ENCODE peak calls at places on chromosomes 5 and 9, in six cellular contexts. One of them, this sample, is unnamed.

GRCh38 chr9:69122391-69123141 is 51.5 kb upstream of the TJP2 start:
- DNase-seq in mucosa of descending colon: peak
- DNase-seq in GM23248: peak
- DNase-seq in lower leg skin: peak
- DNase-seq in heart right ventricle: no peak
- DNase-seq in cardiac muscle cell: peak
- DNase-seq in this sample: peak

GRCh38 chr5:180640765-180641565 is 8.4 kb downstream of the FLT4 start:
- DNase-seq in GM23248: no peak
- DNase-seq in cardiac muscle cell: no peak
- DNase-seq in mucosa of descending colon: no peak
- DNase-seq in lower leg skin: no peak
- DNase-seq in heart right ventricle: no peak
- DNase-seq in this sample: peak

GRCh38 chr5:93225748-93226147 is 355.3 kb downstream of the NR2F1-AS1 start:
- DNase-seq in cardiac muscle cell: no peak
- DNase-seq in mucosa of descending colon: no peak
- DNase-seq in lower leg skin: no peak
- DNase-seq in GM23248: no peak
- DNase-seq in heart right ventricle: no peak
- DNase-seq in this sample: no peak

GRCh38 chr5:149615976-149616375 is 34.7 kb downstream of the ARHGEF37 start:
- DNase-seq in heart right ventricle: peak
- DNase-seq in cardiac muscle cell: no peak
- DNase-seq in mucosa of descending colon: no peak
- DNase-seq in GM23248: no peak
- DNase-seq in lower leg skin: no peak
- DNase-seq in this sample: no peak

GRCh38 chr9:135794057-135794335 is 92.0 kb downstream of the KCNT1 start:
- DNase-seq in heart right ventricle: no peak
- DNase-seq in cardiac muscle cell: no peak
- DNase-seq in lower leg skin: no peak
- DNase-seq in mucosa of descending colon: no peak
- DNase-seq in GM23248: no peak
- DNase-seq in this sample: no peak

GRCh38 chr5:112703866-112704820 is 33.5 kb upstream of the APC start:
- DNase-seq in GM23248: peak
- DNase-seq in heart right ventricle: peak
- DNase-seq in lower leg skin: no peak
- DNase-seq in cardiac muscle cell: no peak
- DNase-seq in mucosa of descending colon: no peak
- DNase-seq in this sample: no peak

GRCh38 chr9:107732781-107733529 is 243.4 kb upstream of the KLF4 start:
- DNase-seq in heart right ventricle: no peak
- DNase-seq in lower leg skin: peak
- DNase-seq in mucosa of descending colon: no peak
- DNase-seq in cardiac muscle cell: no peak
- DNase-seq in GM23248: peak
- DNase-seq in this sample: peak

GRCh38 chr5:58985759-58986158 is 402.9 kb downstream of the RAB3C start:
- DNase-seq in heart right ventricle: no peak
- DNase-seq in cardiac muscle cell: no peak
- DNase-seq in mucosa of descending colon: no peak
- DNase-seq in GM23248: no peak
- DNase-seq in lower leg skin: no peak
- DNase-seq in this sample: no peak

GRCh38 chr9:93062364-93062763 is 3.9 kb downstream of the SUSD3 start:
- DNase-seq in heart right ventricle: no peak
- DNase-seq in cardiac muscle cell: no peak
- DNase-seq in GM23248: no peak
- DNase-seq in lower leg skin: no peak
- DNase-seq in mucosa of descending colon: no peak
- DNase-seq in this sample: no peak

GRCh38 chr5:78213799-78214198 is 80.7 kb downstream of the AP3B1 start:
- DNase-seq in cardiac muscle cell: no peak
- DNase-seq in heart right ventricle: no peak
- DNase-seq in lower leg skin: no peak
- DNase-seq in GM23248: no peak
- DNase-seq in mucosa of descending colon: no peak
- DNase-seq in this sample: no peak

GRCh38 chr9:136858844-136859757 is 7.0 kb downstream of the MAMDC4 start:
- DNase-seq in lower leg skin: no peak
- DNase-seq in mucosa of descending colon: peak
- DNase-seq in cardiac muscle cell: no peak
- DNase-seq in heart right ventricle: peak
- DNase-seq in GM23248: peak
- DNase-seq in this sample: peak

GRCh38 chr5:113204525-113205161 is 228.0 kb downstream of the DCP2 start:
- DNase-seq in GM23248: peak
- DNase-seq in lower leg skin: peak
- DNase-seq in heart right ventricle: peak
- DNase-seq in mucosa of descending colon: no peak
- DNase-seq in cardiac muscle cell: no peak
- DNase-seq in this sample: no peak

GRCh38 chr9:89896806-89897340 is 292.1 kb downstream of the GADD45G start:
- DNase-seq in mucosa of descending colon: no peak
- DNase-seq in heart right ventricle: no peak
- DNase-seq in GM23248: no peak
- DNase-seq in lower leg skin: no peak
- DNase-seq in cardiac muscle cell: no peak
- DNase-seq in this sample: no peak

GRCh38 chr5:40853632-40854192 is 12.5 kb downstream of the CARD6 start:
- DNase-seq in mucosa of descending colon: no peak
- DNase-seq in lower leg skin: no peak
- DNase-seq in GM23248: no peak
- DNase-seq in heart right ventricle: no peak
- DNase-seq in cardiac muscle cell: no peak
- DNase-seq in this sample: no peak

GRCh38 chr5:14374100-14374499 is 207.5 kb upstream of the OTULINL start:
- DNase-seq in mucosa of descending colon: no peak
- DNase-seq in heart right ventricle: no peak
- DNase-seq in GM23248: no peak
- DNase-seq in lower leg skin: no peak
- DNase-seq in cardiac muscle cell: no peak
- DNase-seq in this sample: no peak

GRCh38 chr9:7117676-7118561 is 360.1 kb downstream of the KDM4C start:
- DNase-seq in cardiac muscle cell: no peak
- DNase-seq in heart right ventricle: no peak
- DNase-seq in lower leg skin: no peak
- DNase-seq in GM23248: peak
- DNase-seq in mucosa of descending colon: no peak
- DNase-seq in this sample: no peak

DNA sequence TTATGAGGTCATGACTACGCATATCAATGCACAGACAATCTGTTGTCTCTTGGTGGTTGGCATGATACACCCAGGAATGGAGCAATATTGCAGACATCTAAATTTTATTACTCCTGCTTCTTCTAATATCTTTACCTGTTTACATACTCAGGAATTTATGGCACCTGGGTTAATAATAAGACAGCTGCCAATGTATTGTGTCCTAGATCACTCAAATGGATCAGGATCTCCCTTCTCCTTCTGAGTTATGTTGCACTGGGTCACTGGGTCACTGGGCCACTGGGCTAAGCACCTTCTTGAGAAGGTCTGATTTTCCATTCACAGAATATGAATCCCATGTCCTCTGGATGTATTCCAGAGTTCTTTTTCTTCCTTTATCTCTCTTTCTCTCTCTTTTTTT is 41.8 kb downstream of the CCL28 start:
- DNase-seq in lower leg skin: no peak
- DNase-seq in GM23248: no peak
- DNase-seq in heart right ventricle: no peak
- DNase-seq in cardiac muscle cell: no peak
- DNase-seq in mucosa of descending colon: no peak
- DNase-seq in this sample: no peak
- H3K4me3 ChIP-seq in lower leg skin: no peak
- H3K4me3 ChIP-seq in GM23248: no peak
- H3K4me3 ChIP-seq in heart right ventricle: no peak
- H3K4me3 ChIP-seq in cardiac muscle cell: no peak
- H3K4me3 ChIP-seq in mucosa of descending colon: no peak
- H3K4me3 ChIP-seq in this sample: no peak

GRCh38 chr9:35108946-35109575 is 6.1 kb upstream of the STOML2 start:
- DNase-seq in heart right ventricle: no peak
- DNase-seq in cardiac muscle cell: peak
- DNase-seq in GM23248: no peak
- DNase-seq in lower leg skin: no peak
- DNase-seq in mucosa of descending colon: no peak
- DNase-seq in this sample: no peak
- H3K4me3 ChIP-seq in heart right ventricle: no peak
- H3K4me3 ChIP-seq in cardiac muscle cell: no peak
- H3K4me3 ChIP-seq in GM23248: peak
- H3K4me3 ChIP-seq in lower leg skin: no peak
- H3K4me3 ChIP-seq in mucosa of descending colon: no peak
- H3K4me3 ChIP-seq in this sample: no peak

DNA sequence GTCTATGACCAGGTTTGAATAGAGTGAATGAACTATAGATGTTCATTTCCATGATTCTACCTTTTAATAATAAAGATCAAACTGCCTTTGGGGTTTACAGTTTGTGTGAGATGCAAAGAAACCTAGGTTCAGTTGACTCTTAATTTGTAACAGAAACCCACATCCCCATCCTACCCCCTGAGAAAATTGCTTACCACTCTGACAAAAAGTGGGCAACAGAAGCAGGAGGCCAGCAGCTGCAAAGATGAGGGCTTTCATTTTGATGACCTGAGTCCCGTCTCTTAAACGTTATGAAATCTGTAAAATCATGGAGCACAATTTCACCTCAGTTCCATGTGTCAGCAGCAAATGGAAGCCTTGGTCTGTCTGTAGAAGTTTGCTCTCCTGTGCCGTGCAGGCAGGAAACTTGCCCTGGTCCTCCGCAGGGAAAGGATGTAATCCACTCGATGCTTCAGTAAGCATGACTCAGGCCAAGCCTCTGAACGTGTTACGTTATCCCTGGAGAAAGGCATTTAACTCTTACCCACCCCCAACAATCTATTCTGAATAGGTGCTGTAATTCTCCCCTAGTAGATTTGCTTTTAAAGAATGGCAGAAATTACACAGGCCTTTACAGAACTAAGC is at the start of gene F2RL2:
- DNase-seq in GM23248: peak
- DNase-seq in lower leg skin: no peak
- DNase-seq in heart right ventricle: no peak
- DNase-seq in cardiac muscle cell: peak
- DNase-seq in mucosa of descending colon: no peak
- DNase-seq in this sample: no peak
- H3K4me3 ChIP-seq in GM23248: no peak
- H3K4me3 ChIP-seq in lower leg skin: no peak
- H3K4me3 ChIP-seq in heart right ventricle: peak
- H3K4me3 ChIP-seq in cardiac muscle cell: no peak
- H3K4me3 ChIP-seq in mucosa of descending colon: no peak
- H3K4me3 ChIP-seq in this sample: peak

GRCh38 chr9:37370968-37371563 is 51.4 kb upstream of the GRHPR start:
- DNase-seq in heart right ventricle: no peak
- DNase-seq in cardiac muscle cell: no peak
- DNase-seq in lower leg skin: no peak
- DNase-seq in mucosa of descending colon: no peak
- DNase-seq in GM23248: no peak
- DNase-seq in this sample: no peak
- H3K4me3 ChIP-seq in heart right ventricle: no peak
- H3K4me3 ChIP-seq in cardiac muscle cell: no peak
- H3K4me3 ChIP-seq in lower leg skin: no peak
- H3K4me3 ChIP-seq in mucosa of descending colon: no peak
- H3K4me3 ChIP-seq in GM23248: no peak
- H3K4me3 ChIP-seq in this sample: no peak

GRCh38 chr5:80243567-80243966 is 12.3 kb downstream of the SERINC5 start:
- DNase-seq in lower leg skin: no peak
- DNase-seq in heart right ventricle: no peak
- DNase-seq in mucosa of descending colon: no peak
- DNase-seq in GM23248: no peak
- DNase-seq in cardiac muscle cell: no peak
- DNase-seq in this sample: no peak

GRCh38 chr5:80249876-80250275 is 6.0 kb downstream of the SERINC5 start:
- DNase-seq in lower leg skin: no peak
- DNase-seq in cardiac muscle cell: no peak
- DNase-seq in mucosa of descending colon: no peak
- DNase-seq in GM23248: no peak
- DNase-seq in heart right ventricle: no peak
- DNase-seq in this sample: no peak

GRCh38 chr5:80245986-80246781 is 9.7 kb downstream of the SERINC5 start:
- DNase-seq in heart right ventricle: no peak
- DNase-seq in mucosa of descending colon: no peak
- DNase-seq in GM23248: peak
- DNase-seq in cardiac muscle cell: no peak
- DNase-seq in lower leg skin: no peak
- DNase-seq in this sample: no peak

GRCh38 chr5:80248378-80248777 is 7.5 kb downstream of the SERINC5 start:
- DNase-seq in lower leg skin: no peak
- DNase-seq in mucosa of descending colon: no peak
- DNase-seq in cardiac muscle cell: no peak
- DNase-seq in heart right ventricle: no peak
- DNase-seq in GM23248: no peak
- DNase-seq in this sample: no peak

GRCh38 chr5:80246995-80247729 is 8.7 kb downstream of the SERINC5 start:
- DNase-seq in GM23248: peak
- DNase-seq in cardiac muscle cell: peak
- DNase-seq in lower leg skin: peak
- DNase-seq in heart right ventricle: no peak
- DNase-seq in mucosa of descending colon: peak
- DNase-seq in this sample: peak
- H3K4me3 ChIP-seq in GM23248: peak
- H3K4me3 ChIP-seq in cardiac muscle cell: no peak
- H3K4me3 ChIP-seq in lower leg skin: no peak
- H3K4me3 ChIP-seq in heart right ventricle: no peak
- H3K4me3 ChIP-seq in mucosa of descending colon: no peak
- H3K4me3 ChIP-seq in this sample: no peak

GRCh38 chr5:175438234-175438857 is 5.6 kb downstream of the DRD1 start:
- DNase-seq in mucosa of descending colon: no peak
- DNase-seq in lower leg skin: no peak
- DNase-seq in GM23248: no peak
- DNase-seq in heart right ventricle: no peak
- DNase-seq in cardiac muscle cell: no peak
- DNase-seq in this sample: no peak
- H3K4me3 ChIP-seq in mucosa of descending colon: no peak
- H3K4me3 ChIP-seq in lower leg skin: no peak
- H3K4me3 ChIP-seq in GM23248: no peak
- H3K4me3 ChIP-seq in heart right ventricle: no peak
- H3K4me3 ChIP-seq in cardiac muscle cell: no peak
- H3K4me3 ChIP-seq in this sample: no peak

GRCh38 chr5:43352916-43353315 is 39.7 kb upstream of the HMGCS1 start:
- DNase-seq in heart right ventricle: no peak
- DNase-seq in mucosa of descending colon: no peak
- DNase-seq in GM23248: no peak
- DNase-seq in lower leg skin: no peak
- DNase-seq in cardiac muscle cell: no peak
- DNase-seq in this sample: no peak

GRCh38 chr5:43353668-43354067 is 40.5 kb upstream of the HMGCS1 start:
- DNase-seq in heart right ventricle: no peak
- DNase-seq in cardiac muscle cell: no peak
- DNase-seq in GM23248: no peak
- DNase-seq in mucosa of descending colon: no peak
- DNase-seq in lower leg skin: no peak
- DNase-seq in this sample: no peak

GRCh38 chr5:43348964-43349363 is 35.8 kb upstream of the HMGCS1 start:
- DNase-seq in mucosa of descending colon: no peak
- DNase-seq in lower leg skin: no peak
- DNase-seq in cardiac muscle cell: no peak
- DNase-seq in heart right ventricle: no peak
- DNase-seq in GM23248: no peak
- DNase-seq in this sample: no peak

GRCh38 chr5:43352131-43352530 is 38.9 kb upstream of the HMGCS1 start:
- DNase-seq in lower leg skin: no peak
- DNase-seq in cardiac muscle cell: no peak
- DNase-seq in heart right ventricle: no peak
- DNase-seq in GM23248: no peak
- DNase-seq in mucosa of descending colon: no peak
- DNase-seq in this sample: no peak

GRCh38 chr5:43348207-43348606 is 35.0 kb upstream of the HMGCS1 start:
- DNase-seq in mucosa of descending colon: no peak
- DNase-seq in GM23248: no peak
- DNase-seq in cardiac muscle cell: no peak
- DNase-seq in lower leg skin: no peak
- DNase-seq in heart right ventricle: no peak
- DNase-seq in this sample: no peak
- H3K4me3 ChIP-seq in mucosa of descending colon: no peak
- H3K4me3 ChIP-seq in GM23248: no peak
- H3K4me3 ChIP-seq in cardiac muscle cell: no peak
- H3K4me3 ChIP-seq in lower leg skin: no peak
- H3K4me3 ChIP-seq in heart right ventricle: no peak
- H3K4me3 ChIP-seq in this sample: no peak

This sample was measured in stomach.